ENCODE peak calls at places on chromosomes 2 and 18, in six cellular contexts. N is heart left ventricle, F is HFF-Myc, X is thyroid gland, Q is IMR-90, Y is MM.1S. A is an unnamed sample.

GRCh38 chr2:240391111-240392051 is 44.1 kb upstream of the GPC1 start:
- DNase-seq in N (peak; percentile 17), F (no peak), X (no peak), Q (no peak), Y (no peak), A (no peak)

GRCh38 chr2:79432731-79433146 is 80.1 kb upstream of the CTNNA2 start:
- DNase-seq in N (no peak), F (no peak), X (no peak), Q (no peak), Y (no peak), A (no peak)

GRCh38 chr2:208929489-208929864 is 494.4 kb upstream of the MAP2 start:
- DNase-seq in N (no peak), F (no peak), X (no peak), Q (no peak), Y (no peak), A (no peak)

GRCh38 chr18:35344736-35345459 is 678 bp upstream of the ZNF24 start:
- DNase-seq in N (no peak), F (no peak), X (peak; percentile 30), Q (no peak), Y (no peak), A (no peak)

GRCh38 chr2:216474925-216475670 is 23.5 kb upstream of the RPL37A start:
- DNase-seq in N (no peak), F (no peak), X (no peak), Q (no peak), Y (no peak), A (no peak)

GRCh38 chr18:13377496-13377895 is 158.9 kb downstream of the LDLRAD4 start:
- DNase-seq in N (peak; percentile 51), F (no peak), X (no peak), Q (peak; percentile 13), Y (no peak), A (no peak)

GRCh38 chr18:74083071-74083954 is 64.3 kb downstream of the FBXO15 start:
- DNase-seq in N (no peak), F (no peak), X (no peak), Q (no peak), Y (no peak), A (no peak)

GRCh38 chr2:231727621-231728020 is 19.3 kb downstream of the PTMA start:
- DNase-seq in N (no peak), F (no peak), X (no peak), Q (no peak), Y (no peak), A (no peak)

GRCh38 chr18:65415167-65415566 is 335.6 kb upstream of the CDH7 start:
- DNase-seq in N (no peak), F (no peak), X (no peak), Q (no peak), Y (no peak), A (no peak)

GRCh38 chr18:10166164-10166807 is 252.5 kb downstream of the VAPA start:
- DNase-seq in N (no peak), F (no peak), X (no peak), Q (no peak), Y (no peak), A (no peak)

GRCh38 chr18:28281400-28281799 is 104.5 kb upstream of the CDH2 start:
- DNase-seq in N (no peak), F (no peak), X (no peak), Q (no peak), Y (no peak), A (no peak)

GRCh38 chr2:193895226-193895625 is 1700.5 kb upstream of the TMEFF2 start:
- DNase-seq in N (no peak), F (peak; percentile 4), X (no peak), Q (no peak), Y (no peak), A (no peak)

GRCh38 chr18:48817021-48817461 is 133.7 kb downstream of the SMAD7 start:
- DNase-seq in N (peak; percentile 13), F (no peak), X (peak; percentile 1), Q (no peak), Y (no peak), A (no peak)

GRCh38 chr18:10188971-10189810 is 265.2 kb upstream of the APCDD1 start:
- DNase-seq in N (no peak), F (no peak), X (no peak), Q (no peak), Y (no peak), A (no peak)

GRCh38 chr18:13284330-13285027 is 65.9 kb downstream of the LDLRAD4 start:
- DNase-seq in N (no peak), F (no peak), X (no peak), Q (no peak), Y (no peak), A (no peak)

GRCh38 chr2:10054424-10054823 is 11.1 kb downstream of the KLF11 start:
- DNase-seq in N (peak; percentile 20), F (no peak), X (no peak), Q (no peak), Y (no peak), A (no peak)

GRCh38 chr2:121263996-121264715 is 20.8 kb downstream of the TFCP2L1 start:
- DNase-seq in N (no peak), F (no peak), X (peak; percentile 3), Q (no peak), Y (no peak), A (no peak)

GRCh38 chr2:204505488-204505887 is 39.8 kb upstream of the PARD3B start:
- DNase-seq in N (no peak), F (no peak), X (no peak), Q (peak; percentile 23), Y (no peak), A (no peak)

GRCh38 chr18:31373641-31374040 is 2.9 kb upstream of the DSG4 start:
- DNase-seq in N (no peak), F (no peak), X (no peak), Q (no peak), Y (no peak), A (no peak)

GRCh38 chr2:14516844-14517243 is 115.7 kb upstream of the LRATD1 start:
- DNase-seq in N (no peak), F (peak; percentile 69), X (no peak), Q (peak; percentile 99), Y (no peak), A (no peak)

GRCh38 chr2:1585635-1586034 is 158.7 kb downstream of the PXDN start:
- DNase-seq in N (no peak), F (no peak), X (no peak), Q (no peak), Y (no peak), A (no peak)

GRCh38 chr2:210537021-210537650 is 19.3 kb upstream of the CPS1 start:
- DNase-seq in N (no peak), F (no peak), X (no peak), Q (no peak), Y (no peak), A (no peak)

GRCh38 chr2:9336209-9336533 is 87.2 kb downstream of the ITGB1BP1 start:
- DNase-seq in N (no peak), F (peak; percentile 46), X (no peak), Q (peak; percentile 60), Y (no peak), A (no peak)

GRCh38 chr2:12035956-12036639 is 289.7 kb downstream of the LPIN1 start:
- DNase-seq in N (no peak), F (no peak), X (no peak), Q (no peak), Y (no peak), A (no peak)

GRCh38 chr18:35155403-35156117 is 85.3 kb upstream of the ZNF397 start:
- DNase-seq in N (no peak), F (no peak), X (no peak), Q (peak; percentile 15), Y (no peak), A (no peak)

GRCh38 chr18:35289293-35290069 is 548 bp downstream of the ZSCAN30 start:
- DNase-seq in N (no peak), F (no peak), X (peak; percentile 70), Q (peak; percentile 9), Y (no peak), A (peak; percentile 39)

GRCh38 chr18:13503839-13504238 is 222.5 kb downstream of the FAM210A start:
- DNase-seq in N (no peak), F (no peak), X (no peak), Q (no peak), Y (no peak), A (no peak)

GRCh38 chr2:144389151-144389929 is 130.6 kb downstream of the ZEB2 start:
- DNase-seq in N (no peak), F (no peak), X (peak; percentile 52), Q (no peak), Y (no peak), A (no peak)

GRCh38 chr18:623760-624620 is 27.2 kb downstream of the CLUL1 start:
- DNase-seq in N (peak; percentile 64), F (peak; percentile 40), X (peak; percentile 65), Q (peak; percentile 78), Y (peak; percentile 75), A (peak; percentile 68)

DNA sequence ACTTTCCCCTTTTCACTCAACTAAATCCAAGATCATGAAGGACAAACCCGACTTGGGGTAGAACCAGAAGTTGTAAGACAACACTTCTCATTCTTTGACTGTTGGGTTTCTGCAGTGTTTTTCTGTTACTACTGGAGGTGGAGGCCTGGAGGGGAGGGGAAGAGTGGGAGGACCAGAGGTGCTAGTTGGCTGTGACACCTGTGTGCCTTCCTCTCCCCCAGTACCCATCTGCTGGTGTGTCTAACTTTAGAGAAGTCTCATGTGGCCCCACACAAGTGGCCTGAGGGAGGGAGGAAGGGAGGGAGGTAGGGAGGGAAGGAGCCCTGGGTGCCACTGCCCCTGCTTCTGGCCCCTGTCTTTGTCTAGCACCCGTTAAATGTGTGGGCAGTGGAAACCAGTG is 84.7 kb upstream of the BCL2L11 start:
- DNase-seq in N (no peak), F (no peak), X (no peak), Q (no peak), Y (peak; percentile 60), A (no peak)
- H3K4me3 ChIP-seq in N (no peak overlapping the region), F (no peak overlapping the region), X (no peak overlapping the region), Q (no peak overlapping the region), Y (no peak overlapping the region), A (no peak overlapping the region)

GRCh38 chr2:80869858-80870438 is 565.4 kb upstream of the LRRTM1 start:
- DNase-seq in N (no peak), F (no peak), X (no peak), Q (no peak), Y (no peak), A (no peak)
- H3K4me3 ChIP-seq in N (no peak overlapping the region), F (no peak overlapping the region), X (no peak overlapping the region), Q (no peak overlapping the region), Y (no peak overlapping the region), A (no peak overlapping the region)

GRCh38 chr2:86821842-86822241 is 31.1 kb upstream of the CD8A start:
- DNase-seq in N (no peak), F (no peak), X (no peak), Q (no peak), Y (no peak), A (no peak)
- H3K4me3 ChIP-seq in N (no peak overlapping the region), F (no peak overlapping the region), X (no peak overlapping the region), Q (no peak overlapping the region), Y (no peak overlapping the region), A (no peak overlapping the region)

DNA sequence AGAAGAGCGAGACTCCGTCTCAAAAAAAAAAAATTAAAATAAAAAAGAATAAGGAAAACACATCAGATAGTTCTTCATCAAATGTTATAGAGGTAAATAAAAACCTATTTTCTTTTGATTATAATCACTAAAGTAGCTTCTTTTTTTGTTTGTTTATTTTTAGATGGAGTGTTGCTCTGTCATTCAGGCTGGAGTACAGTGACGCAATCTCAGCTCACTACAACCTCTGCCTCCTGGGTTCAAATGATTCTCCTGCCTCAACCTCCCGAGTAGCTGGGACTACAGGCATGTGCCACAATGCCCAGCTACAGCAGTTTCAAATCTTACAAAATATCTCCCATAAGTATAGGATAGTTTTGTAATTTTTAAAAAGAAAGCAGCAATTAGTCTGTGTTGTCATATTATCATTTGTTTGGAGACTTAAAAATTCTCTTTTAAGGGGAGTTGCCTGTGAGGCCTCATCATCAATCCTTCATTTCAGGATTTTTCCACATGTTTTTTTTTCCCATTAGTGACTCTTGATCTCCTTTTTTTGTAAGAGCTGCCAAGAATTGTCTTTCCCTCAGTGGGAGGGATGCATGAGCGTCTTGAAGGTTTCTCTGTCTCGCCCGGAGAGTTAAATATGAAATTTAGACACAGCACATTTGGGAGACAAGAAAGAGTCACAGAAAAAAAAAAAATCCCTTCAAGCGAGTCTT is 275.9 kb downstream of the CDCA7 start:
- DNase-seq in N (no peak), F (no peak), X (no peak), Q (no peak), Y (no peak), A (no peak)
- H3K4me3 ChIP-seq in N (no peak overlapping the region), F (no peak overlapping the region), X (no peak overlapping the region), Q (no peak overlapping the region), Y (no peak overlapping the region), A (no peak overlapping the region)